ENCODE peak calls at places on chromosome 2, in six cellular contexts. G is GM23338; O is stimulated activated CD8-positive, alpha-beta memory T cell treated with anti-CD3 and anti-CD28 coated beads, Interleukin-7, amount 100 ng/mL, for 24 hours; U is NCI-H1105; J is CD8-positive, alpha-beta memory T cell; S is epithelial cell of esophagus. B is an unnamed sample.

GRCh38 chr2:74457129-74457548 is 1.1 kb upstream of the WBP1 start:
- DNase-seq in G (no peak), O (no peak), U (no peak), J (no peak), S (no peak), B (no peak)

GRCh38 chr2:45263147-45263546 is 253.9 kb upstream of the SIX2 start:
- DNase-seq in G (no peak), O (no peak), U (no peak), J (no peak), S (no peak), B (no peak)

GRCh38 chr2:101395545-101396351 is 8.4 kb upstream of the CREG2 start:
- DNase-seq in G (no peak), O (no peak), U (no peak), J (no peak), S (peak), B (no peak)

GRCh38 chr2:159140070-159140774 is 146.3 kb downstream of the WDSUB1 start:
- DNase-seq in G (no peak), O (no peak), U (no peak), J (no peak), S (peak), B (no peak)

GRCh38 chr2:232354069-232354468 is 24.5 kb upstream of the ALPP start:
- DNase-seq in G (no peak), O (no peak), U (no peak), J (no peak), S (no peak), B (no peak)

GRCh38 chr2:15561574-15562344 is 625 bp upstream of the NBAS start:
- DNase-seq in G (peak), O (no peak), U (peak), J (no peak), S (no peak), B (peak)

GRCh38 chr2:43462866-43463641 is 132.8 kb downstream of the THADA start:
- DNase-seq in G (no peak), O (no peak), U (peak), J (no peak), S (no peak), B (no peak)

GRCh38 chr2:118387509-118387908 is 299.2 kb downstream of the INSIG2 start:
- DNase-seq in G (no peak), O (no peak), U (no peak), J (no peak), S (peak), B (no peak)

GRCh38 chr2:191620144-191620543 is 57.8 kb upstream of the NABP1 start:
- DNase-seq in G (no peak), O (no peak), U (no peak), J (no peak), S (peak), B (no peak)

GRCh38 chr2:3547915-3548314 is 10.2 kb downstream of the RNASEH1 start:
- DNase-seq in G (no peak), O (no peak), U (no peak), J (no peak), S (no peak), B (no peak)

GRCh38 chr2:177275671-177276070 is 11.1 kb upstream of the NFE2L2 start:
- DNase-seq in G (no peak), O (no peak), U (no peak), J (no peak), S (no peak), B (no peak)

GRCh38 chr2:54570321-54570881 is 114.3 kb downstream of the SPTBN1 start:
- DNase-seq in G (no peak), O (no peak), U (no peak), J (no peak), S (no peak), B (no peak)

GRCh38 chr2:193808877-193809276 is 1614.1 kb upstream of the TMEFF2 start:
- DNase-seq in G (no peak), O (no peak), U (no peak), J (no peak), S (peak), B (no peak)

GRCh38 chr2:234091883-234092282 is 41.4 kb downstream of the SPP2 start:
- DNase-seq in G (no peak), O (no peak), U (peak), J (no peak), S (peak), B (no peak)

GRCh38 chr2:218465987-218466633 is 47.2 kb downstream of the VIL1 start:
- DNase-seq in G (peak), O (no peak), U (no peak), J (no peak), S (peak), B (no peak)

GRCh38 chr2:30436859-30437435 is 10.1 kb upstream of the LCLAT1 start:
- DNase-seq in G (no peak), O (no peak), U (no peak), J (no peak), S (no peak), B (no peak)

GRCh38 chr2:149972039-149972438 is 384.5 kb upstream of the MMADHC start:
- DNase-seq in G (no peak), O (no peak), U (no peak), J (no peak), S (no peak), B (no peak)

GRCh38 chr2:231685349-231686191 is 22.8 kb upstream of the PTMA start:
- DNase-seq in G (peak), O (no peak), U (no peak), J (no peak), S (no peak), B (no peak)

GRCh38 chr2:167943877-167944276 is 303.5 kb downstream of the STK39 start:
- DNase-seq in G (no peak), O (no peak), U (peak), J (no peak), S (no peak), B (no peak)

GRCh38 chr2:25250331-25251031 is 82.1 kb upstream of the POMC start:
- DNase-seq in G (peak), O (peak), U (no peak), J (no peak), S (peak), B (peak)

GRCh38 chr2:20257411-20257810 is 32.5 kb upstream of the SDC1 start:
- DNase-seq in G (no peak), O (no peak), U (no peak), J (no peak), S (no peak), B (no peak)

GRCh38 chr2:15831150-15831549 is 109.2 kb upstream of the MYCN start:
- DNase-seq in G (no peak), O (no peak), U (no peak), J (no peak), S (no peak), B (no peak)

GRCh38 chr2:127573771-127574170 is 38.3 kb downstream of the MYO7B start:
- DNase-seq in G (no peak), O (no peak), U (no peak), J (no peak), S (no peak), B (no peak)

GRCh38 chr2:145022671-145023330 is 502.9 kb upstream of the ZEB2 start:
- DNase-seq in G (no peak), O (no peak), U (no peak), J (no peak), S (no peak), B (no peak)

GRCh38 chr2:38665854-38666577 is at the start of gene GALM:
- DNase-seq in G (peak), O (peak), U (no peak), J (peak), S (peak), B (peak)

B was measured in GM20000.